ENCODE peak calls at places on chromosomes 13 and 19, in seven cellular contexts. G is body of pancreas, S is heart left ventricle, E is breast epithelium, U is IMR-90, J is HepG2, Z is uterus. I is an unnamed sample.

GRCh38 chr19:33278403-33279269 is 23.7 kb downstream of the CEBPA start:
- DNase-seq in G (no peak), S (no peak), E (no peak), U (no peak), J (peak; percentile 61), Z (no peak), I (no peak)

GRCh38 chr19:55283548-55284393 is at the start of gene BRSK1:
- DNase-seq in G (peak; percentile 38), S (peak; percentile 59), E (no peak), U (peak; percentile 61), J (no peak), Z (peak; percentile 64), I (no peak)

GRCh38 chr13:85828094-85828684 is 29.0 kb upstream of the SLITRK6 start:
- DNase-seq in G (no peak), S (no peak), E (no peak), U (peak; percentile 30), J (peak; percentile 6), Z (no peak), I (no peak)

GRCh38 chr19:24065865-24066604 is 21.0 kb upstream of the ZNF254 start:
- DNase-seq in G (no peak), S (no peak), E (no peak), U (no peak), J (no peak), Z (no peak), I (no peak)

GRCh38 chr13:108915634-108916497 is 286.5 kb downstream of the MYO16 start:
- DNase-seq in G (peak; percentile 95), S (peak; percentile 84), E (peak; percentile 81), U (peak; percentile 88), J (peak; percentile 91), Z (peak; percentile 84), I (peak; percentile 15)

GRCh38 chr19:43726736-43727592 is 11.1 kb downstream of the IRGC start:
- DNase-seq in G (peak; percentile 11), S (peak; percentile 79), E (peak; percentile 20), U (no peak), J (no peak), Z (no peak), I (no peak)

GRCh38 chr19:46976845-46977320 is 42.8 kb upstream of the NPAS1 start:
- DNase-seq in G (no peak), S (peak; percentile 69), E (no peak), U (peak; percentile 55), J (no peak), Z (peak; percentile 52), I (no peak)

GRCh38 chr19:4570916-4571304 is 11.4 kb upstream of the SEMA6B start:
- DNase-seq in G (no peak), S (no peak), E (no peak), U (no peak), J (no peak), Z (no peak), I (no peak)

GRCh38 chr13:67267136-67267535 is 37.0 kb upstream of the PCDH9 start:
- DNase-seq in G (no peak), S (no peak), E (no peak), U (peak; percentile 35), J (no peak), Z (no peak), I (no peak)

GRCh38 chr19:43804443-43804842 is 2.2 kb upstream of the LYPD5 start:
- DNase-seq in G (no peak), S (no peak), E (no peak), U (no peak), J (no peak), Z (no peak), I (no peak)

GRCh38 chr13:74251778-74252519 is 117.7 kb upstream of the KLF12 start:
- DNase-seq in G (no peak), S (no peak), E (no peak), U (no peak), J (no peak), Z (no peak), I (no peak)

GRCh38 chr13:86569974-86570373 is 770.8 kb upstream of the SLITRK6 start:
- DNase-seq in G (no peak), S (no peak), E (no peak), U (no peak), J (no peak), Z (no peak), I (no peak)

GRCh38 chr19:16384688-16385087 is 60.1 kb downstream of the KLF2 start:
- DNase-seq in G (no peak), S (peak; percentile 39), E (no peak), U (no peak), J (no peak), Z (no peak), I (no peak)

GRCh38 chr13:110354715-110355473 is 47.8 kb downstream of the COL4A2 start:
- DNase-seq in G (peak; percentile 32), S (no peak), E (no peak), U (no peak), J (no peak), Z (no peak), I (no peak)

DNA sequence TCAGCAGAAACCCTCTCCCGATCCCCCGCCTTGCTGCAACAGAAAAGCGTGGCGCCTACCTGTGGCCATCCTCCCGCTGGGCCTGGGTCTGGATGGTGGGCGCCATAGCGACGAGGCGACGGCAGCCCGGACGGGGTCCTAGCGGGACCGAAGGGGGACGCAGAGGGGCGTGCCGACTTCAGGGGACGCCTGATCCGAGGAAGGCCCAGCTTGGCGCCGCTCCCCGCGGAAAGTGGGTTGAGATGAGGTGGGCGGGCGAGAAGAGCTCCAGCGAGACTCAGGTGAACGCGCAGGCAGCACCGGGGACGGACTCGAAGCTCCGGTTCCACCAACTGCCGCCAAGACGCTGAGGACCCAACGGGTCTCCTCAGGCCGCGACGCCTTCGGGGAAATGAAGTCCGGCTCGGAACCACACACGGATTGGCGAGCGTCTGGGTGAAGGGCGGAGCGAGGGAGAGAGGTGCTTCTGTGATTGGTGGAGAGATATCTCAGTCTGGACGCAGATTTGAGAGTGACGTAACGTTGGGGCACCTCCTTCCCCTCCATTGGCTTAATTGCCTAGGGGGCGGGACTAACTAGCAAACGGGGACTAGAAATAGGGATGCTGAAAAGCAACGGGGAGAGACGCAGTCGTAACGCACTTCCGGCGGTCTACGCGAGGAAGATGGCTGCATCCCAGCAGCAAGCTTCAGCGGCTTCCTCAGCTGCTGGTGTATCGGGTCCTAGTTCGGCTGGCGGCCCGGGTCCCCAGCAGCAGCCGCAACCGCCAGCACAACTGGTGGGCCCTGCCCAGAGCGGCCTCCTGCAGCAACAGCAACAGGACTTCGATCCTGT is at the start of the genes MED29 and PAF1:
- DNase-seq in G (peak; percentile 96), S (peak; percentile 98), E (peak; percentile 99), U (peak; percentile 100), J (peak; percentile 99), Z (peak; percentile 97), I (peak; percentile 96)
- TF ChIP-seq POLR2A in G (peak; percentile 90), S (peak; percentile 49), E (peak; percentile 59), U (peak; percentile 98), J (peak; percentile 98), Z (peak; percentile 77), I (peak; percentile 84)

DNA sequence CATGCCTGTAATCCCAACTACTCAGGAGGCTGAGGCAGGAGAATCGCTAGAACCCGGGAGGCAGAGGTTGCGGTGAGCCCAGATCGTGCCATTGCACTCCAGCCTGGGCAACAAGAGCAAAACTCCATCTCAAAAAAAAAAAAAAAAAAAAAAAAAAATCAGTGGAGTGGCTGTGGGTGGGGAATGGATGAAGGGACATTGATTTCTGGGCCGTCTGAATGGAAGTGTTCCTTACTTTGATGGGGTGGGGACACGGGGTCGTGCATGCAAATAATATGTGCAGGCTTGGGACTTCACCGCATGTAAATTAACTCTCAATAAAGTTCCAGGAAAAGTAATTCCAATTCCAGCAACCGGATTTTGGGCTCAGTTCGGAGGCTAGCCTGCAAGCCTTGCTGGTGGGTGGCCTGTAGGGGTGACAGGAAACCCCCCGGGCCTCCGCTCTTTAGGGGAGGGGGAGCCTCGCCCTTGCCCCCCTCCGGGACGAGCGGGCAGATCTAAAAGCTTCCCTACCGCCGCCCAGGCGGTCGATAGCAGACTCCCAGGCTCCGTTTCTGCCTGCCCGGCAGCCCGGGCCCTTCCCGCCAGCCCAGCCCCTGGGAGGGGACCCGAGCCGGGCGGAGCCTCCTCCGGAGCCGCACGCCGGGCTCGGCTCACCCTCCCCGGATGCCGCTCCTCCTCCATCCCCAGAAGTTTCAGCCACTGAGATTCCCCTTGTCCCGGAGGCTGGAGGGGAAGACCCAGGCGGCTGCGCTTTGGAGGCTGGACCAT is 48.0 kb upstream of the ADGRE5 start:
- DNase-seq in G (no peak), S (no peak), E (no peak), U (no peak), J (no peak), Z (no peak), I (no peak)
- H3K4me3 ChIP-seq in G (no peak overlapping the region), S (peak overlapping the region; percentile 43), E (peak overlapping the region; percentile 28), U (no peak overlapping the region), J (peak overlapping the region; percentile 48), Z (peak overlapping the region; percentile 23), I (peak overlapping the region; percentile 31)

GRCh38 chr19:7941895-7942596 is 1.4 kb downstream of the TIMM44 start:
- DNase-seq in G (no peak), S (no peak), E (no peak), U (no peak), J (no peak), Z (no peak), I (no peak)

GRCh38 chr19:7943444-7944176 is at the start of gene TIMM44:
- DNase-seq in G (peak; percentile 99), S (peak; percentile 100), E (peak; percentile 100), U (peak; percentile 99), J (peak; percentile 99), Z (peak; percentile 99), I (peak; percentile 96)

GRCh38 chr19:7942981-7943443 is 454 bp downstream of the TIMM44 start:
- DNase-seq in G (peak; percentile 35), S (no peak), E (no peak), U (no peak), J (peak; percentile 25), Z (no peak), I (no peak)

GRCh38 chr19:7940841-7941240 is 2.6 kb downstream of the TIMM44 start:
- DNase-seq in G (no peak), S (no peak), E (no peak), U (no peak), J (no peak), Z (no peak), I (no peak)

GRCh38 chr19:7944177-7944761 is 803 bp upstream of the TIMM44 start:
- DNase-seq in G (peak; percentile 90), S (peak; percentile 88), E (peak; percentile 89), U (peak; percentile 89), J (peak; percentile 86), Z (peak; percentile 82), I (peak; percentile 45)
- H3K27ac ChIP-seq in G (peak overlapping the region; percentile 100), S (peak overlapping the region; percentile 98), E (peak overlapping the region; percentile 98), U (no peak overlapping the region), J (peak overlapping the region; percentile 77), Z (peak overlapping the region; percentile 88), I (peak overlapping the region; percentile 90)

GRCh38 chr13:30972888-30973377 is 40.5 kb downstream of the TEX26 start:
- DNase-seq in G (no peak), S (no peak), E (no peak), U (peak; percentile 45), J (no peak), Z (no peak), I (no peak)

GRCh38 chr13:30963794-30964193 is 31.3 kb downstream of the TEX26 start:
- DNase-seq in G (peak; percentile 50), S (peak; percentile 32), E (no peak), U (peak; percentile 29), J (no peak), Z (no peak), I (no peak)

GRCh38 chr13:30971575-30971974 is 39.1 kb downstream of the TEX26 start:
- DNase-seq in G (no peak), S (no peak), E (no peak), U (peak; percentile 63), J (no peak), Z (no peak), I (no peak)

GRCh38 chr13:30974350-30974749 is 41.9 kb downstream of the TEX26 start:
- DNase-seq in G (no peak), S (no peak), E (no peak), U (no peak), J (no peak), Z (no peak), I (no peak)

GRCh38 chr13:30968734-30969335 is 36.4 kb downstream of the TEX26 start:
- DNase-seq in G (no peak), S (no peak), E (no peak), U (peak; percentile 55), J (no peak), Z (no peak), I (no peak)
- TF ChIP-seq POLR2A in G (no peak), S (no peak), E (no peak), U (no peak), J (no peak), Z (no peak), I (no peak)